ENCODE peak calls at places on chromosome 14, in ten cellular contexts. One of them, this sample, is unnamed.

GRCh38 chr14:100979079-100979478 is 75.6 kb upstream of the RTL1 start:
- DNase-seq in sigmoid colon: no peak
- DNase-seq in left cardiac atrium: no peak
- DNase-seq in activated naive CD8-positive, alpha-beta T cell treated with anti-CD3 and anti-CD28 coated beads, Interleukin-2, amount 50 U/mL, for 16 hours: no peak
- DNase-seq in stimulated activated CD4-positive, alpha-beta T cell treated with anti-CD3 and anti-CD28 coated beads, Interleukin-1b, Interleukin-23, amount 100 ng/mL, for 48 hours: no peak
- DNase-seq in AG10803: no peak
- DNase-seq in stimulated activated CD8-positive, alpha-beta memory T cell treated with anti-CD3 and anti-CD28 coated beads, Interleukin-7, amount 100 ng/mL, for 48 hours: no peak
- DNase-seq in islet precursor cell: no peak
- DNase-seq in stromal cell of bone marrow: no peak
- DNase-seq in cardiac septum: no peak
- DNase-seq in this sample: no peak

GRCh38 chr14:23371865-23372264 is 744 bp upstream of the IL25 start:
- DNase-seq in sigmoid colon: no peak
- DNase-seq in left cardiac atrium: no peak
- DNase-seq in stimulated activated CD8-positive, alpha-beta memory T cell treated with anti-CD3 and anti-CD28 coated beads, Interleukin-7, amount 100 ng/mL, for 48 hours: no peak
- DNase-seq in activated naive CD8-positive, alpha-beta T cell treated with anti-CD3 and anti-CD28 coated beads, Interleukin-2, amount 50 U/mL, for 16 hours: no peak
- DNase-seq in cardiac septum: no peak
- DNase-seq in stromal cell of bone marrow: no peak
- DNase-seq in AG10803: no peak
- DNase-seq in stimulated activated CD4-positive, alpha-beta T cell treated with anti-CD3 and anti-CD28 coated beads, Interleukin-1b, Interleukin-23, amount 100 ng/mL, for 48 hours: no peak
- DNase-seq in islet precursor cell: no peak
- DNase-seq in this sample: no peak

GRCh38 chr14:104295681-104296387 is 157.4 kb downstream of the KIF26A start:
- DNase-seq in sigmoid colon: peak
- DNase-seq in activated naive CD8-positive, alpha-beta T cell treated with anti-CD3 and anti-CD28 coated beads, Interleukin-2, amount 50 U/mL, for 16 hours: no peak
- DNase-seq in stimulated activated CD8-positive, alpha-beta memory T cell treated with anti-CD3 and anti-CD28 coated beads, Interleukin-7, amount 100 ng/mL, for 48 hours: no peak
- DNase-seq in stromal cell of bone marrow: no peak
- DNase-seq in AG10803: no peak
- DNase-seq in cardiac septum: peak
- DNase-seq in stimulated activated CD4-positive, alpha-beta T cell treated with anti-CD3 and anti-CD28 coated beads, Interleukin-1b, Interleukin-23, amount 100 ng/mL, for 48 hours: no peak
- DNase-seq in left cardiac atrium: peak
- DNase-seq in islet precursor cell: peak
- DNase-seq in this sample: no peak

GRCh38 chr14:99773496-99774203 is 19.6 kb upstream of the EML1 start:
- DNase-seq in sigmoid colon: peak
- DNase-seq in islet precursor cell: no peak
- DNase-seq in stimulated activated CD8-positive, alpha-beta memory T cell treated with anti-CD3 and anti-CD28 coated beads, Interleukin-7, amount 100 ng/mL, for 48 hours: no peak
- DNase-seq in stimulated activated CD4-positive, alpha-beta T cell treated with anti-CD3 and anti-CD28 coated beads, Interleukin-1b, Interleukin-23, amount 100 ng/mL, for 48 hours: no peak
- DNase-seq in stromal cell of bone marrow: no peak
- DNase-seq in cardiac septum: no peak
- DNase-seq in activated naive CD8-positive, alpha-beta T cell treated with anti-CD3 and anti-CD28 coated beads, Interleukin-2, amount 50 U/mL, for 16 hours: no peak
- DNase-seq in left cardiac atrium: no peak
- DNase-seq in AG10803: no peak
- DNase-seq in this sample: no peak

GRCh38 chr14:78178971-78179370 is 8.8 kb downstream of the NRXN3 start:
- DNase-seq in left cardiac atrium: no peak
- DNase-seq in cardiac septum: no peak
- DNase-seq in AG10803: no peak
- DNase-seq in stromal cell of bone marrow: no peak
- DNase-seq in sigmoid colon: no peak
- DNase-seq in activated naive CD8-positive, alpha-beta T cell treated with anti-CD3 and anti-CD28 coated beads, Interleukin-2, amount 50 U/mL, for 16 hours: no peak
- DNase-seq in islet precursor cell: no peak
- DNase-seq in stimulated activated CD4-positive, alpha-beta T cell treated with anti-CD3 and anti-CD28 coated beads, Interleukin-1b, Interleukin-23, amount 100 ng/mL, for 48 hours: no peak
- DNase-seq in stimulated activated CD8-positive, alpha-beta memory T cell treated with anti-CD3 and anti-CD28 coated beads, Interleukin-7, amount 100 ng/mL, for 48 hours: no peak
- DNase-seq in this sample: no peak

GRCh38 chr14:26598081-26598671 is 343 bp upstream of the NOVA1 start:
- DNase-seq in AG10803: peak
- DNase-seq in islet precursor cell: peak
- DNase-seq in stimulated activated CD4-positive, alpha-beta T cell treated with anti-CD3 and anti-CD28 coated beads, Interleukin-1b, Interleukin-23, amount 100 ng/mL, for 48 hours: no peak
- DNase-seq in activated naive CD8-positive, alpha-beta T cell treated with anti-CD3 and anti-CD28 coated beads, Interleukin-2, amount 50 U/mL, for 16 hours: no peak
- DNase-seq in cardiac septum: peak
- DNase-seq in stromal cell of bone marrow: peak
- DNase-seq in stimulated activated CD8-positive, alpha-beta memory T cell treated with anti-CD3 and anti-CD28 coated beads, Interleukin-7, amount 100 ng/mL, for 48 hours: no peak
- DNase-seq in sigmoid colon: peak
- DNase-seq in left cardiac atrium: peak
- DNase-seq in this sample: no peak

GRCh38 chr14:57390806-57391562 is 598 bp downstream of the NAA30 start:
- DNase-seq in islet precursor cell: peak
- DNase-seq in sigmoid colon: peak
- DNase-seq in AG10803: peak
- DNase-seq in stimulated activated CD8-positive, alpha-beta memory T cell treated with anti-CD3 and anti-CD28 coated beads, Interleukin-7, amount 100 ng/mL, for 48 hours: peak
- DNase-seq in activated naive CD8-positive, alpha-beta T cell treated with anti-CD3 and anti-CD28 coated beads, Interleukin-2, amount 50 U/mL, for 16 hours: no peak
- DNase-seq in left cardiac atrium: peak
- DNase-seq in cardiac septum: no peak
- DNase-seq in stimulated activated CD4-positive, alpha-beta T cell treated with anti-CD3 and anti-CD28 coated beads, Interleukin-1b, Interleukin-23, amount 100 ng/mL, for 48 hours: peak
- DNase-seq in stromal cell of bone marrow: peak
- DNase-seq in this sample: peak

GRCh38 chr14:96072746-96073145 is 33.6 kb downstream of the C14orf132 start:
- DNase-seq in islet precursor cell: peak
- DNase-seq in sigmoid colon: no peak
- DNase-seq in activated naive CD8-positive, alpha-beta T cell treated with anti-CD3 and anti-CD28 coated beads, Interleukin-2, amount 50 U/mL, for 16 hours: no peak
- DNase-seq in cardiac septum: no peak
- DNase-seq in left cardiac atrium: no peak
- DNase-seq in stimulated activated CD8-positive, alpha-beta memory T cell treated with anti-CD3 and anti-CD28 coated beads, Interleukin-7, amount 100 ng/mL, for 48 hours: no peak
- DNase-seq in stromal cell of bone marrow: no peak
- DNase-seq in stimulated activated CD4-positive, alpha-beta T cell treated with anti-CD3 and anti-CD28 coated beads, Interleukin-1b, Interleukin-23, amount 100 ng/mL, for 48 hours: no peak
- DNase-seq in AG10803: no peak
- DNase-seq in this sample: no peak

GRCh38 chr14:101823511-101824120 is 62.1 kb downstream of the PPP2R5C start:
- DNase-seq in cardiac septum: no peak
- DNase-seq in sigmoid colon: peak
- DNase-seq in stromal cell of bone marrow: no peak
- DNase-seq in left cardiac atrium: no peak
- DNase-seq in activated naive CD8-positive, alpha-beta T cell treated with anti-CD3 and anti-CD28 coated beads, Interleukin-2, amount 50 U/mL, for 16 hours: peak
- DNase-seq in stimulated activated CD4-positive, alpha-beta T cell treated with anti-CD3 and anti-CD28 coated beads, Interleukin-1b, Interleukin-23, amount 100 ng/mL, for 48 hours: peak
- DNase-seq in islet precursor cell: no peak
- DNase-seq in AG10803: no peak
- DNase-seq in stimulated activated CD8-positive, alpha-beta memory T cell treated with anti-CD3 and anti-CD28 coated beads, Interleukin-7, amount 100 ng/mL, for 48 hours: peak
- DNase-seq in this sample: no peak

GRCh38 chr14:53900499-53900898 is 56.1 kb downstream of the BMP4 start:
- DNase-seq in cardiac septum: no peak
- DNase-seq in activated naive CD8-positive, alpha-beta T cell treated with anti-CD3 and anti-CD28 coated beads, Interleukin-2, amount 50 U/mL, for 16 hours: no peak
- DNase-seq in stimulated activated CD4-positive, alpha-beta T cell treated with anti-CD3 and anti-CD28 coated beads, Interleukin-1b, Interleukin-23, amount 100 ng/mL, for 48 hours: no peak
- DNase-seq in AG10803: peak
- DNase-seq in stromal cell of bone marrow: no peak
- DNase-seq in stimulated activated CD8-positive, alpha-beta memory T cell treated with anti-CD3 and anti-CD28 coated beads, Interleukin-7, amount 100 ng/mL, for 48 hours: no peak
- DNase-seq in sigmoid colon: peak
- DNase-seq in left cardiac atrium: peak
- DNase-seq in islet precursor cell: no peak
- DNase-seq in this sample: no peak

GRCh38 chr14:69713127-69713800 is 53.7 kb upstream of the SRSF5 start:
- DNase-seq in stimulated activated CD8-positive, alpha-beta memory T cell treated with anti-CD3 and anti-CD28 coated beads, Interleukin-7, amount 100 ng/mL, for 48 hours: no peak
- DNase-seq in activated naive CD8-positive, alpha-beta T cell treated with anti-CD3 and anti-CD28 coated beads, Interleukin-2, amount 50 U/mL, for 16 hours: no peak
- DNase-seq in stromal cell of bone marrow: no peak
- DNase-seq in islet precursor cell: no peak
- DNase-seq in cardiac septum: no peak
- DNase-seq in sigmoid colon: no peak
- DNase-seq in stimulated activated CD4-positive, alpha-beta T cell treated with anti-CD3 and anti-CD28 coated beads, Interleukin-1b, Interleukin-23, amount 100 ng/mL, for 48 hours: no peak
- DNase-seq in AG10803: no peak
- DNase-seq in left cardiac atrium: no peak
- DNase-seq in this sample: no peak

GRCh38 chr14:52835122-52835903 is 43.9 kb upstream of the GNPNAT1 start:
- DNase-seq in cardiac septum: no peak
- DNase-seq in stromal cell of bone marrow: peak
- DNase-seq in activated naive CD8-positive, alpha-beta T cell treated with anti-CD3 and anti-CD28 coated beads, Interleukin-2, amount 50 U/mL, for 16 hours: no peak
- DNase-seq in sigmoid colon: no peak
- DNase-seq in stimulated activated CD4-positive, alpha-beta T cell treated with anti-CD3 and anti-CD28 coated beads, Interleukin-1b, Interleukin-23, amount 100 ng/mL, for 48 hours: no peak
- DNase-seq in stimulated activated CD8-positive, alpha-beta memory T cell treated with anti-CD3 and anti-CD28 coated beads, Interleukin-7, amount 100 ng/mL, for 48 hours: no peak
- DNase-seq in left cardiac atrium: no peak
- DNase-seq in AG10803: peak
- DNase-seq in islet precursor cell: peak
- DNase-seq in this sample: no peak

GRCh38 chr14:94008234-94008633 is 11.1 kb downstream of the CCDC197 start:
- DNase-seq in AG10803: no peak
- DNase-seq in activated naive CD8-positive, alpha-beta T cell treated with anti-CD3 and anti-CD28 coated beads, Interleukin-2, amount 50 U/mL, for 16 hours: no peak
- DNase-seq in stimulated activated CD4-positive, alpha-beta T cell treated with anti-CD3 and anti-CD28 coated beads, Interleukin-1b, Interleukin-23, amount 100 ng/mL, for 48 hours: no peak
- DNase-seq in left cardiac atrium: no peak
- DNase-seq in islet precursor cell: no peak
- DNase-seq in cardiac septum: no peak
- DNase-seq in stromal cell of bone marrow: no peak
- DNase-seq in stimulated activated CD8-positive, alpha-beta memory T cell treated with anti-CD3 and anti-CD28 coated beads, Interleukin-7, amount 100 ng/mL, for 48 hours: no peak
- DNase-seq in sigmoid colon: no peak
- DNase-seq in this sample: no peak

GRCh38 chr14:33588771-33589170 is 362.1 kb downstream of the EGLN3 start:
- DNase-seq in stimulated activated CD8-positive, alpha-beta memory T cell treated with anti-CD3 and anti-CD28 coated beads, Interleukin-7, amount 100 ng/mL, for 48 hours: no peak
- DNase-seq in AG10803: no peak
- DNase-seq in stimulated activated CD4-positive, alpha-beta T cell treated with anti-CD3 and anti-CD28 coated beads, Interleukin-1b, Interleukin-23, amount 100 ng/mL, for 48 hours: no peak
- DNase-seq in cardiac septum: no peak
- DNase-seq in sigmoid colon: no peak
- DNase-seq in islet precursor cell: no peak
- DNase-seq in stromal cell of bone marrow: no peak
- DNase-seq in left cardiac atrium: no peak
- DNase-seq in activated naive CD8-positive, alpha-beta T cell treated with anti-CD3 and anti-CD28 coated beads, Interleukin-2, amount 50 U/mL, for 16 hours: no peak
- DNase-seq in this sample: no peak

GRCh38 chr14:94089479-94089878 is 8.4 kb downstream of the IFI27L1 start:
- DNase-seq in stromal cell of bone marrow: no peak
- DNase-seq in left cardiac atrium: no peak
- DNase-seq in activated naive CD8-positive, alpha-beta T cell treated with anti-CD3 and anti-CD28 coated beads, Interleukin-2, amount 50 U/mL, for 16 hours: no peak
- DNase-seq in stimulated activated CD8-positive, alpha-beta memory T cell treated with anti-CD3 and anti-CD28 coated beads, Interleukin-7, amount 100 ng/mL, for 48 hours: no peak
- DNase-seq in islet precursor cell: no peak
- DNase-seq in stimulated activated CD4-positive, alpha-beta T cell treated with anti-CD3 and anti-CD28 coated beads, Interleukin-1b, Interleukin-23, amount 100 ng/mL, for 48 hours: no peak
- DNase-seq in AG10803: no peak
- DNase-seq in cardiac septum: no peak
- DNase-seq in sigmoid colon: no peak
- DNase-seq in this sample: no peak

GRCh38 chr14:51668870-51669269 is 17.2 kb downstream of the FRMD6 start:
- DNase-seq in stimulated activated CD8-positive, alpha-beta memory T cell treated with anti-CD3 and anti-CD28 coated beads, Interleukin-7, amount 100 ng/mL, for 48 hours: no peak
- DNase-seq in sigmoid colon: no peak
- DNase-seq in islet precursor cell: no peak
- DNase-seq in stromal cell of bone marrow: no peak
- DNase-seq in left cardiac atrium: no peak
- DNase-seq in AG10803: no peak
- DNase-seq in cardiac septum: no peak
- DNase-seq in stimulated activated CD4-positive, alpha-beta T cell treated with anti-CD3 and anti-CD28 coated beads, Interleukin-1b, Interleukin-23, amount 100 ng/mL, for 48 hours: no peak
- DNase-seq in activated naive CD8-positive, alpha-beta T cell treated with anti-CD3 and anti-CD28 coated beads, Interleukin-2, amount 50 U/mL, for 16 hours: no peak
- DNase-seq in this sample: no peak

This sample was measured in germinal center.